ENCODE peak calls at places on chromosomes 16 and 17, in six cellular contexts. W is thoracic aorta, B is kidney, L is psoas muscle, I is adrenal gland, A is body of pancreas. P is an unnamed sample.

GRCh38 chr16:82650804-82651203 is 24.0 kb downstream of the CDH13 start:
- DNase-seq in B (no peak), I (no peak), W (no peak), L (no peak), A (no peak), P (no peak)

GRCh38 chr16:83701494-83701893 is 106.3 kb upstream of the HSBP1 start:
- DNase-seq in A (peak; percentile 5), I (peak; percentile 53), B (no peak), W (no peak), L (no peak), P (peak; percentile 37)

GRCh38 chr16:64882385-64882784 is 239.5 kb downstream of the CDH11 start:
- DNase-seq in W (no peak), A (peak; percentile 47), L (no peak), I (no peak), B (peak; percentile 86), P (no peak)

GRCh38 chr17:78847052-78847451 is 6.4 kb upstream of the USP36 start:
- DNase-seq in B (no peak), A (no peak), L (no peak), W (no peak), I (no peak), P (no peak)

GRCh38 chr16:89633064-89633631 is 19.7 kb downstream of the DPEP1 start:
- DNase-seq in A (no peak), L (no peak), W (no peak), I (no peak), B (no peak), P (no peak)

GRCh38 chr16:29028457-29029167 is 43.8 kb downstream of the LAT start:
- DNase-seq in L (no peak), A (no peak), B (no peak), W (no peak), I (no peak), P (no peak)

GRCh38 chr17:71019699-71020098 is 850.4 kb downstream of the KCNJ2 start:
- DNase-seq in B (no peak), I (no peak), W (no peak), L (no peak), A (no peak), P (no peak)

GRCh38 chr16:83971165-83972130 is 3.4 kb downstream of the NECAB2 start:
- DNase-seq in B (no peak), L (no peak), W (no peak), A (no peak), I (no peak), P (no peak)

GRCh38 chr16:81263470-81264200 is 25.1 kb downstream of the BCO1 start:
- DNase-seq in W (no peak), A (peak; percentile 44), L (no peak), B (peak; percentile 70), I (peak; percentile 18), P (no peak)

GRCh38 chr17:20068445-20068844 is 59.3 kb downstream of the SPECC1 start:
- DNase-seq in A (no peak), L (no peak), B (no peak), W (no peak), I (no peak), P (no peak)

GRCh38 chr17:33038740-33039139 is 47.1 kb downstream of the SPACA3 start:
- DNase-seq in L (no peak), W (no peak), B (no peak), A (peak; percentile 7), I (peak; percentile 30), P (no peak)

GRCh38 chr17:80029235-80029974 is 6.3 kb downstream of the TBC1D16 start:
- DNase-seq in W (peak; percentile 71), L (peak; percentile 93), A (peak; percentile 97), B (peak; percentile 93), I (no peak), P (peak; percentile 81)

GRCh38 chr17:39661744-39662541 is 3.2 kb upstream of the TCAP start:
- DNase-seq in A (no peak), W (no peak), L (no peak), B (peak; percentile 67), I (no peak), P (no peak)

GRCh38 chr17:45904886-45905285 is 10.5 kb downstream of the MAPT start:
- DNase-seq in L (no peak), A (no peak), W (no peak), I (no peak), B (no peak), P (no peak)

GRCh38 chr16:70589998-70590471 is 56.3 kb upstream of the IL34 start:
- DNase-seq in L (peak; percentile 61), I (no peak), A (peak; percentile 62), B (peak; percentile 76), W (no peak), P (no peak)

GRCh38 chr16:70590722-70591438 is 55.5 kb upstream of the IL34 start:
- DNase-seq in B (peak; percentile 68), A (peak; percentile 22), L (no peak), I (no peak), W (no peak), P (no peak)

GRCh38 chr16:70593544-70593943 is 52.8 kb upstream of the IL34 start:
- DNase-seq in A (no peak), I (no peak), B (no peak), L (no peak), W (no peak), P (no peak)

GRCh38 chr16:70592106-70592571 is 54.2 kb upstream of the IL34 start:
- DNase-seq in I (peak; percentile 55), B (peak; percentile 81), L (peak; percentile 64), W (no peak), A (no peak), P (no peak)

GRCh38 chr16:70591609-70592008 is 54.8 kb upstream of the IL34 start:
- DNase-seq in A (no peak), B (no peak), L (no peak), W (no peak), I (no peak), P (no peak)
- H3K4me1 ChIP-seq in A (peaks cover 32% of the 10 kb centered on the region), B (peaks cover 14% of the 10 kb centered on the region), L (no peaks in the 10 kb centered on the region), W (peaks cover 68% of the 10 kb centered on the region), I (peaks cover 32% of the 10 kb centered on the region), P (peaks cover 6% of the 10 kb centered on the region)

DNA sequence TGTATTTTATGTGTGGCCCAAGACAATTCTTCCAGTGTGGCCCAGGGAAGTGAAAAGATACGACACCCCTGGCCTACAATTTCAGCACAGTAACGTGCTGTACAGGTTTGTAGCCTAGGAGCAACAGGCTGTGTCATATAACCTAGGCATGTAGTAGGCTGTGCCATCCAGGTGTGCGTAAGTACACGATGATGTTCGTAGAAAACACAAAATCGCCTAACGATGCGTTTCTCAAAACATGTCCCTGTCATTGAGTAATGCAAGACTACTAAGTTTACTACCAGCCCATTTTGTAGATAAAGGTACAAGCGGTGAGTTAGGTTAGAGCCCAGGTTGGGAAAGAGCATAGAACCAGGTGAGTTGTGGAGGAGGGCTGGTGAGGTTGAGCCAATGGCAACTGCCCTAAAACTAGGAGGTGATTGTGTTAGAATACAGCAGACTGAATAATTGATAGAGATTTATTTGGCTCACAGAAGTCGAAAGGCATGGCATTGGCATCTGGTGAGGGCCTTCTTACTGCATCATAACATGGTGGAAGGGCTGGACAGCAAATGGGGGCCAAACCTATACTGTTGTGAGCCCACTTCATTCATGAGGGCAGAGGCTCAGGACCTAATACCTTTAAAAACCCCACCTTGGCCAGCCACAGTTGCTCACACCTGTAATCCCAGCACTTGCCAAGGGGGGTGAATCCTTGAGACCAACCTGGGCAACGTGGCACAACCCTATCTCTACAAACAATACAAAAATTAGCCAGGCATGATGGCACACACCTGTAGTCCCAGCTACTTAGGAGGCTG is 4.2 kb downstream of the EIF1 start:
- DNase-seq in I (no peak), W (no peak), B (no peak), L (no peak), A (no peak), P (no peak)
- H3K36me3 ChIP-seq in I (peaks cover 58% of the 10 kb centered on the region), W (peaks cover 56% of the 10 kb centered on the region), B (peaks cover 37% of the 10 kb centered on the region), L (peaks cover 60% of the 10 kb centered on the region), A (peaks cover 31% of the 10 kb centered on the region), P (peaks cover 37% of the 10 kb centered on the region)

DNA sequence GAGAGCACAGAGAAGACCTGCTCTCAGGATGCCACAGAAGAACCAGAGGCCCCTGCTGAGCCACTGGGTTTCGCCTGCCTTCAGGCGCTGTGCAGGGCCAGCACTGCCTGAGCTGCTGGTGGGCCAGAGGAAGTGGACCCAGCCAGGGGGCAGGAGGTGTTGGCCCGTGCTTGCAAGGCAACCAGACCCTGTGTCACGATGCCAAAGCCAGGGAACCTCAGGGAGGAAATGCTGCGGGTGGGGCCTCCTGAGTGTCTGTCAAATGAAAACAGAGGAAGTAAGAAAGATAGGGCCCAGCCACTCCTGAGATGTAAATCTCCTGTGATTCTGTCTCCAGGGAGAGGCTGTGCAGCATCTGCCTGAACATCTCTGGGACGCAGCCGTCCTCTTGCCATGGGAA is 58.1 kb upstream of the ADORA2B start:
- DNase-seq in W (no peak), B (peak; percentile 77), I (no peak), A (no peak), L (no peak), P (no peak)
- TF ChIP-seq CTCF in W (no peak), B (no peak), I (no peak), A (no peak), L (no peak), P (no peak)

GRCh38 chr16:73058221-73058615 is 10.3 kb upstream of the ZFHX3 start:
- DNase-seq in W (no peak), A (peak; percentile 61), I (peak; percentile 53), L (peak; percentile 79), B (peak; percentile 82), P (no peak)
- H3K4me1 ChIP-seq in W (peaks cover 43% of the 10 kb centered on the region), A (peaks cover 46% of the 10 kb centered on the region), I (peaks cover 40% of the 10 kb centered on the region), L (peaks cover 41% of the 10 kb centered on the region), B (peaks cover 13% of the 10 kb centered on the region), P (peaks cover 2% of the 10 kb centered on the region)

GRCh38 chr16:19710991-19711545 is 7.0 kb downstream of the KNOP1 start:
- DNase-seq in A (peak; percentile 38), W (no peak), B (peak; percentile 68), L (no peak), I (no peak), P (no peak)

GRCh38 chr16:19710191-19710908 is 7.7 kb downstream of the KNOP1 start:
- DNase-seq in B (peak; percentile 52), I (no peak), A (no peak), W (no peak), L (no peak), P (no peak)

GRCh38 chr16:19711643-19712042 is 6.4 kb downstream of the KNOP1 start:
- DNase-seq in W (no peak), L (no peak), B (peak; percentile 43), I (no peak), A (no peak), P (no peak)

GRCh38 chr16:19713697-19714096 is 4.3 kb downstream of the KNOP1 start:
- DNase-seq in W (no peak), I (no peak), L (no peak), B (no peak), A (no peak), P (no peak)

DNA sequence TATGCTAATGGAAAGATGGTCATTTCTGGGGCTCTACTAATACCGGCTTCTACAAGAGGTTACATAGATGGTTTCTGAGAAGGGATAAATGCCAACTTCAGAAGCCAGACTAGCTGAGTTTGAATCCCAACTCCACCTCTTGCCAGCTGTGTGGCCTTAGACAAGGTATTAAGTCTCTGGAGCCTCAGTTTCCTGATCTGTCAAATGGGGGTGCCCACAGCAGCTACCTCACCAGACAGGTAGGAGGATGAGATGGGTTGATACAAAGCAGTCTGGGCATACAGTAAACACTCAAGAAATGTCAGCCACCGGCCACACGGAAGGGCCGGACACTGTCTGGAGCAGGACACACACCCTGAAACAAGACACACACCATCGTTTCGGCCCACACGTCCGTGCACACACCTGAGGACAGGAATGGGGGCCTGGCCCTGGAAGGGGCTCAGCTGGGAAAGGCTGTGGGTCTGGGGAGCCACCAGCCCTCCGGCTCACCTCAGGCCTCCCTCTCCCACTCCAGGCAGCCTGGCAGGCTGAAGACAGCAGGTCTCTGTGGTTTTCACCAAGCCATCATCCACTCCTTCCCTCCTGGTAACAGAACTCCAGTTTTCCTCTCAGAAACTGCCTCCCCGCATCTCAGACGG is 5.5 kb downstream of the KNOP1 start:
- DNase-seq in I (no peak), W (no peak), L (no peak), A (no peak), B (peak; percentile 48), P (no peak)
- H3K36me3 ChIP-seq in I (peaks cover 10% of the 10 kb centered on the region), W (peaks cover 26% of the 10 kb centered on the region), L (peaks cover 64% of the 10 kb centered on the region), A (no peaks in the 10 kb centered on the region), B (peaks cover 3% of the 10 kb centered on the region), P (peaks cover 7% of the 10 kb centered on the region)

P was measured in lung.